ENCODE peak calls at places on chromosomes 1 and 21, in eight cellular contexts. T is A549, K is IMR-90, R is lower leg skin, Q is adrenal gland, I is body of pancreas, O is HCT116, B is NB4. A is an unnamed sample.

GRCh38 chr1:212752256-212752933 is 39.2 kb downstream of the NSL1 start:
- DNase-seq in T (no peak), B (peak), Q (no peak), R (no peak), O (no peak), K (peak), I (no peak), A (no peak)

GRCh38 chr1:41892211-41892840 is 26.4 kb downstream of the HIVEP3 start:
- DNase-seq in B (no peak), Q (no peak), K (no peak), O (no peak), R (no peak), T (no peak), I (no peak), A (no peak)

GRCh38 chr1:228471762-228472398 is 15.3 kb upstream of the RNF187 start:
- DNase-seq in O (peak), R (peak), T (peak), K (peak), B (peak), Q (no peak), I (no peak), A (no peak)

GRCh38 chr1:26274801-26275425 is 5.0 kb upstream of the SH3BGRL3 start:
- DNase-seq in K (peak), I (no peak), Q (no peak), B (peak), R (peak), O (no peak), T (no peak), A (no peak)

GRCh38 chr1:240797050-240797449 is 185.1 kb upstream of the GREM2 start:
- DNase-seq in B (no peak), R (no peak), T (peak), K (peak), Q (no peak), O (no peak), I (no peak), A (no peak)

GRCh38 chr1:48776400-48777218 is at the start of gene BEND5:
- DNase-seq in R (peak), Q (peak), T (no peak), O (no peak), I (peak), B (peak), K (peak), A (peak)

GRCh38 chr1:157193702-157194391 is 55.7 kb upstream of the ETV3 start:
- DNase-seq in I (peak), O (peak), Q (peak), K (peak), B (peak), R (peak), T (peak), A (no peak)

GRCh38 chr1:186183219-186183618 is 191.8 kb downstream of the TPR start:
- DNase-seq in Q (no peak), T (peak), I (no peak), O (peak), R (peak), K (peak), B (no peak), A (no peak)

GRCh38 chr1:70509996-70510876 is 99.2 kb downstream of the CTH start:
- DNase-seq in R (no peak), I (no peak), B (peak), O (peak), Q (no peak), T (peak), K (peak), A (no peak)

GRCh38 chr1:221667504-221667903 is 74.4 kb downstream of the DUSP10 start:
- DNase-seq in I (no peak), O (peak), T (peak), K (peak), Q (no peak), R (no peak), B (peak), A (no peak)

GRCh38 chr1:186948542-186948941 is 119.8 kb downstream of the PLA2G4A start:
- DNase-seq in Q (no peak), R (no peak), T (no peak), K (no peak), B (no peak), O (no peak), I (no peak), A (no peak)

GRCh38 chr1:25204797-25205441 is 27.4 kb downstream of the SYF2 start:
- DNase-seq in I (no peak), B (peak), T (peak), R (no peak), Q (peak), K (peak), O (peak), A (no peak)

GRCh38 chr1:40130892-40131291 is 30.3 kb upstream of the RLF start:
- DNase-seq in K (no peak), O (no peak), T (peak), B (peak), R (no peak), Q (no peak), I (no peak), A (no peak)

GRCh38 chr21:44930543-44930981 is 9.3 kb upstream of the SLX9 start:
- DNase-seq in O (no peak), B (peak), I (no peak), R (no peak), K (no peak), Q (no peak), T (no peak), A (no peak)

GRCh38 chr1:91529856-91530255 is 29.2 kb downstream of the CDC7 start:
- DNase-seq in B (peak), O (peak), Q (peak), T (peak), R (peak), K (peak), I (no peak), A (no peak)

GRCh38 chr1:153658400-153659174 is at the start of gene SNAPIN:
- DNase-seq in I (peak), R (peak), Q (peak), K (peak), O (peak), B (peak), T (peak), A (peak)

GRCh38 chr1:207910678-207911354 is at the start of gene CD34:
- DNase-seq in B (no peak), Q (no peak), K (no peak), R (peak), T (no peak), O (no peak), I (no peak), A (no peak)

GRCh38 chr1:154288694-154289093 is 16.3 kb downstream of the HAX1 start:
- DNase-seq in B (no peak), T (no peak), K (no peak), Q (no peak), O (no peak), R (no peak), I (no peak), A (no peak)

GRCh38 chr1:56508523-56508983 is 70.8 kb downstream of the PLPP3 start:
- DNase-seq in R (peak), O (no peak), K (peak), Q (peak), T (peak), B (peak), I (peak), A (no peak)

GRCh38 chr21:37564341-37564923 is 197.9 kb downstream of the DYRK1A start:
- DNase-seq in O (peak), B (peak), I (peak), R (peak), K (peak), Q (peak), T (peak), A (peak)

GRCh38 chr21:46108827-46109226 is 10.9 kb downstream of the COL6A2 start:
- DNase-seq in T (no peak), K (no peak), O (no peak), B (no peak), Q (no peak), R (no peak), I (no peak), A (peak)

GRCh38 chr1:23657659-23658275 is 33.8 kb upstream of the RPL11 start:
- DNase-seq in I (peak), B (peak), Q (peak), R (no peak), K (peak), O (peak), T (peak), A (no peak)

GRCh38 chr1:228338521-228339051 is 68.0 kb downstream of the TRIM11 start:
- DNase-seq in Q (no peak), R (peak), T (no peak), I (peak), K (no peak), O (no peak), B (no peak), A (no peak)

GRCh38 chr1:178885869-178886268 is 15.0 kb upstream of the ANGPTL1 start:
- DNase-seq in O (no peak), K (no peak), R (no peak), T (no peak), Q (no peak), B (no peak), I (no peak), A (no peak)

GRCh38 chr1:31010081-31010989 is 55.2 kb downstream of the PUM1 start:
- DNase-seq in T (no peak), B (no peak), I (no peak), O (no peak), K (peak), Q (no peak), R (no peak), A (no peak)

GRCh38 chr1:31005198-31005597 is 60.3 kb downstream of the PUM1 start:
- DNase-seq in I (no peak), Q (no peak), B (no peak), R (no peak), T (no peak), O (no peak), K (no peak), A (no peak)

GRCh38 chr1:31005617-31006166 is 59.8 kb downstream of the PUM1 start:
- DNase-seq in Q (no peak), K (no peak), I (no peak), R (no peak), T (no peak), B (no peak), O (no peak), A (no peak)

GRCh38 chr1:31006760-31007159 is 58.8 kb downstream of the PUM1 start:
- DNase-seq in Q (no peak), I (no peak), K (no peak), B (no peak), O (no peak), T (no peak), R (no peak), A (no peak)

GRCh38 chr1:31007462-31007991 is 58.0 kb downstream of the PUM1 start:
- DNase-seq in K (peak), O (no peak), I (no peak), Q (no peak), B (no peak), R (no peak), T (no peak), A (no peak)
- H3K4me3 ChIP-seq in K (peak), O (no peak), I (no peak), Q (no peak), B (no peak), R (no peak), T (no peak), A (no peak)

GRCh38 chr1:117067528-117068370 is 7.6 kb downstream of the TTF2 start:
- DNase-seq in T (peak), Q (peak), B (peak), I (peak), O (peak), R (no peak), K (peak), A (no peak)
- TF ChIP-seq CTCF in T (peak), Q (peak), B (peak), I (peak), O (peak), R (peak), K (peak), A (no peak)

GRCh38 chr1:206705744-206706297 is 21.1 kb downstream of the MAPKAPK2 start:
- DNase-seq in B (no peak), Q (no peak), T (no peak), I (no peak), R (no peak), O (no peak), K (no peak), A (no peak)

GRCh38 chr1:206705187-206705586 is 20.5 kb downstream of the MAPKAPK2 start:
- DNase-seq in T (no peak), Q (peak), R (no peak), B (no peak), I (no peak), O (no peak), K (peak), A (no peak)

GRCh38 chr1:206702803-206703202 is 18.1 kb downstream of the MAPKAPK2 start:
- DNase-seq in T (no peak), B (no peak), O (no peak), R (no peak), Q (no peak), K (no peak), I (no peak), A (no peak)

GRCh38 chr1:206704239-206704638 is 19.5 kb downstream of the MAPKAPK2 start:
- DNase-seq in I (no peak), K (no peak), R (no peak), T (no peak), B (no peak), Q (no peak), O (no peak), A (no peak)

DNA sequence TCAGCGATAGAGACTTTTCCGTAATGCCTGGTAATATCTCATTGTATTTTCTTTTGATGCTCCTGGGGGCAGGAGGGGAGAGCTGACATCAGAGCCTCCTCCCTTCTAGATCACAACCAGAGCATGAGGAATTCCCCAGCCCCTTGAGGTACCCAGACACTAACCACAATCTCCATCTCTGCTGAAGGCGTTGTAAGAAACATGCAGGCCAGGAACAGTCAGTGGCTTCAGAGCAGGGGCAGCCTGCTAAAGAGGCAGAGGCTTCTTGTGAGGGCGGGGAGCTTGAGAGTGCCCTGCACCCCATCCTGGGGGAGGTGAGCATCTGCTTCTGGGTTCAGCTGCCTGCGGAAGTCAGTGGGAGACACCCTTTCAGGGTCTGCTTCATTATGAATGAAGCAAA is 18.9 kb downstream of the MAPKAPK2 start:
- DNase-seq in R (no peak), Q (no peak), I (no peak), B (no peak), T (no peak), O (no peak), K (peak), A (no peak)
- TF ChIP-seq POLR2A in R (no peak), Q (no peak), I (no peak), B (no peak), T (no peak), O (no peak), K (no peak), A (no peak)

DNA sequence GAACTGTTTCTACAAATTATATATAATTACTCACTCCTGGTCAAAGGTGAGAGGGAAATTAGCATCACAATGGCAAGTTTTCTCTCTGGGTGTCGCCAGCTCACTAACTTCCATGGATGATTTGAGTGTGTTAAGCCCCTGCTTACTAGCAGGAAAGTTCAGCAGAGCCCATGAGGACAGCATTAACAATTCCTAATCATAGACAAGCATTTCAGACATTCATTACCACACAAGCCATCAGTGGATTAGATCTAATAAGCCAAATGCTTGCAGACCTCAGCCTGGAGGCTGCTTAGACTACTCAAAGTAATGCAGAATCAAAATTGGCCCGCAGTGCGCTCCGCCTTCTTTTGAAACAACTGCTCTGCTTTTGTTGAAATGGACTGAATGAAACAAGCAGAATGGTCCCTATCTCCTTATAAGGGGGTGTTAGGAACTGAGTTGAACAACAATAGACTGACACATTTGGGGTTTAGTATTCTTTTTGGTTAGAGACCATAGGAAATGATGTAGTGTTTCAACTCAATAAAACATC is 54.4 kb downstream of the GORAB start:
- DNase-seq in I (no peak), R (peak), O (no peak), T (no peak), K (no peak), Q (no peak), B (no peak), A (no peak)
- H3K4me3 ChIP-seq in I (no peak), R (no peak), O (no peak), T (no peak), K (no peak), Q (no peak), B (no peak), A (peak)

A was measured in breast epithelium.